ENCODE peak calls at places on chromosomes 6 and 20, in four cellular contexts. R, N, O and W are unnamed samples.

GRCh38 chr20:44748005-44748370 is 2.3 kb downstream of the KCNK15 start:
- DNase-seq in R (no peak), N (no peak), O (no peak), W (no peak)

GRCh38 chr6:33297956-33298772 is 578 bp downstream of the RGL2 start:
- DNase-seq in R (peak), N (peak), O (peak), W (peak)

GRCh38 chr6:137764464-137764863 is 102.6 kb upstream of the TNFAIP3 start:
- DNase-seq in R (no peak), N (no peak), O (peak), W (peak)

GRCh38 chr6:16426241-16426640 is 187.9 kb downstream of the GMPR start:
- DNase-seq in R (no peak), N (no peak), O (no peak), W (no peak)

GRCh38 chr6:80610821-80611220 is 504.4 kb downstream of the BCKDHB start:
- DNase-seq in R (no peak), N (no peak), O (peak), W (peak)

GRCh38 chr20:61950631-61951010 is 115.1 kb downstream of the TAF4 start:
- DNase-seq in R (no peak), N (no peak), O (no peak), W (no peak)

GRCh38 chr20:36784900-36785299 is 11.3 kb upstream of the DSN1 start:
- DNase-seq in R (no peak), N (no peak), O (peak), W (peak)

GRCh38 chr6:169339025-169339424 is 85.4 kb upstream of the THBS2 start:
- DNase-seq in R (no peak), N (no peak), O (no peak), W (no peak)

GRCh38 chr6:75609639-75610590 is 8.2 kb downstream of the SENP6 start:
- DNase-seq in R (no peak), N (no peak), O (peak), W (no peak)

GRCh38 chr6:105174512-105174911 is 5.3 kb downstream of the POPDC3 start:
- DNase-seq in R (no peak), N (no peak), O (peak), W (peak)